ENCODE peak calls at places on chromosomes 7 and 10, in nine cellular contexts. A is SK-N-SH, L is HL-60, H is GM23338, E is HCT116, N is K562, W is HepG2, I is prostate gland, B is sigmoid colon. O is an unnamed sample.

GRCh38 chr7:47813614-47814260 is 134.5 kb downstream of the PKD1L1 start:
- DNase-seq in N (no peak), H (no peak), B (no peak), E (no peak), W (no peak), I (no peak), A (no peak), L (no peak), O (no peak)

GRCh38 chr10:122740640-122741039 is 41.0 kb upstream of the C10orf120 start:
- DNase-seq in L (no peak), E (no peak), H (no peak), A (no peak), W (no peak), B (no peak), I (no peak), N (no peak), O (no peak)

GRCh38 chr10:112471878-112472487 is 25.0 kb downstream of the VTI1A start:
- DNase-seq in E (peak; percentile 72), I (no peak), W (peak; percentile 52), L (peak; percentile 15), A (peak; percentile 48), B (no peak), N (peak; percentile 32), H (peak; percentile 71), O (no peak)

GRCh38 chr10:80416401-80417098 is 8.2 kb downstream of the PRXL2A start:
- DNase-seq in B (peak; percentile 94), A (no peak), N (no peak), E (no peak), L (no peak), H (no peak), I (peak; percentile 90), W (no peak), O (no peak)

GRCh38 chr10:79047875-79048638 is 20.7 kb upstream of the ZMIZ1 start:
- DNase-seq in B (peak; percentile 34), I (no peak), E (no peak), H (no peak), A (peak; percentile 91), W (no peak), L (no peak), N (peak; percentile 86), O (no peak)

GRCh38 chr10:61919646-61920215 is 18.2 kb downstream of the ARID5B start:
- DNase-seq in H (no peak), N (no peak), W (no peak), B (no peak), L (no peak), A (no peak), E (no peak), I (no peak), O (no peak)

GRCh38 chr7:143380264-143380645 is 890 bp upstream of the ZYX start:
- DNase-seq in W (peak; percentile 61), N (peak; percentile 91), A (peak; percentile 90), E (peak; percentile 61), H (peak; percentile 92), L (no peak), B (peak; percentile 94), I (peak; percentile 84), O (peak; percentile 70)

GRCh38 chr10:61000769-61001730 is 57.1 kb upstream of the RHOBTB1 start:
- DNase-seq in A (peak; percentile 92), E (no peak), H (peak; percentile 78), N (peak; percentile 77), L (no peak), I (peak; percentile 19), W (peak; percentile 71), B (peak; percentile 62), O (no peak)

GRCh38 chr7:100686201-100686821 is 7.7 kb downstream of the GIGYF1 start:
- DNase-seq in I (no peak), L (no peak), A (peak; percentile 41), W (no peak), B (no peak), E (no peak), H (no peak), N (no peak), O (no peak)

GRCh38 chr7:43469051-43469450 is 113.9 kb upstream of the STK17A start:
- DNase-seq in W (no peak), H (no peak), I (no peak), E (no peak), N (no peak), B (no peak), L (no peak), A (no peak), O (no peak)

GRCh38 chr7:44377681-44378421 is 52.5 kb upstream of the CAMK2B start:
- DNase-seq in I (no peak), N (no peak), W (no peak), A (peak; percentile 26), B (no peak), L (peak; percentile 26), H (no peak), E (no peak), O (no peak)

GRCh38 chr7:43138710-43139601 is 26.5 kb downstream of the HECW1 start:
- DNase-seq in E (no peak), A (no peak), L (no peak), W (no peak), H (peak; percentile 67), I (no peak), N (no peak), B (no peak), O (peak; percentile 26)

GRCh38 chr10:23293145-23293724 is 51.4 kb downstream of the C10orf67 start:
- DNase-seq in L (no peak), H (peak; percentile 92), I (no peak), N (peak; percentile 48), E (peak; percentile 33), B (no peak), W (peak; percentile 53), A (peak; percentile 70), O (no peak)

DNA sequence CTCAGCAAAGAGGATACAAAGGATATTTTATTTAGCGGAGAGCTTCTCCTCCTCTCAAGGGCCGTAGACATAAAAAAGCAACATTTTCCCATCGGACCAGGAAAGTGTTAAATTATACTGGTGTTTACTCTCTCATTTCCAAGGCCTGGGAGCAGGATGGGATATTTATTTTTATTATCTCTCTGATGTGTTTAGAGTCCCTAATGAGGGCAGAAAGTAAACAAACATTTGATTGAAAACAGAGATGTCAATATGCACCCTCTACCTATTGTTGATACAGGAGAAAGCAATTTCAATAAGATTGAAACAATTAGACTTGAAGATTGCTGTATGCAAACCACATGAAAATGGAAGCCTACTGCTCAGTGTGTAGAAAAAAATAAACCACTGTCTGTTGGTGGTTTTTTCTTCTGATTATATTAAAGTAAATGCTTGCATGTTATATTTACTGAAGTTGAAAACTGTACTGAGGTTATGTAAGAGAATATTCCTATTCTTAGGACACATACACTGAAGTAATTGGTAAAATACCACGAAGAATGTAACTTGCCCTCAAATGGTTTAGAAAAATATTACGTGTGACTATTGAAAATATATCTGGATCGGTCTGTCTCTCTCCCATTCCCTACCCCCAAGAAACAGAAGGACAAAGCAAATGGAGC is 59.3 kb downstream of the ATXN7L1 start:
- DNase-seq in I (no peak), W (no peak), E (no peak), B (no peak), L (no peak), N (no peak), A (no peak), H (no peak), O (no peak)
- H3K27ac ChIP-seq in I (no peak overlapping the region), W (no peak overlapping the region), E (no peak overlapping the region), B (no peak overlapping the region), L (no peak overlapping the region), N (no peak overlapping the region), A (no peak overlapping the region), H (no peak overlapping the region), O (peak overlapping the region; percentile 77)

DNA sequence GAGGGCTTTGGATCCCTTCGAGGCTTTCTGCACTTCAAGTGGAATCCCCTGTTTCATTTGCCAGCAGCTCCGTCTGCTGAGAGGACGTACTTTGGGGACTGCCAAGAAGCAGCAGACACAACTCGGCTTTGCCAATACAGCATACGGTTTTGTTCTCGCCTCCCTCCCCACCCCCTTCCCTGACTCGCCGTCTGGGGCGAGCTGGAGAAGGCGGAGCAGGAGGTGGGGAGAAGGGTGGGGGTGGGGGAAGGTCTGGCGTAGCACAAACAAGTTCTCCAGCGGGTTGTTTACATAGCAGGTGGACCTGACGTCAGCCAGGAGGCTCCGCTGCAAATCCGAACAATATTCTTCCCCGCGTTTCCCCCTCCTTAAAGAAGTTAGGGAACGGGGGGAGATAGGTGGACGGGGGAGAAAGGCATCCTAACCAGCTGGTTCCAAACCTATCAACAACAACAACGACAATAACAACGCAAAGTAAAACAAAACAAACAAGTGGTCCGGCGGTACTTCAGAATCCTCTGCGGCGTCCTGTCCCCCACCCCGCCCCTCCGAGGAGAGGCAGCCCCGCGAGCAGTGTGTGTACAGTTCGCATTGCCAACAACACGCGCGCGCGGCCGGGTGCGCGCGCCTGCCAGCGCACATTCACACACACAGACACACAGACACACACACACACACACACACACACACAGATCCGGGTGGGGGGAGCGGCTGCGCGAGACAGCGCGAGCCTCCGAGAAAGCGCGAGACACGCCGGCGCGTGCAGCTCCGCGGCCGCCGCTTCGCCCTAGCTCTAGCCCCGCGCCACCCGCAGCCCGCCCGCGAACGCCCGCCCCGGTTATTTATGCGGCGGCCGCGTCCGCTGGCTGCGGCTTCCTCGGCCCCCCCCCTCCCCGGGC is 167.0 kb upstream of the PPP1R3A start:
- DNase-seq in E (peak; percentile 64), I (peak; percentile 79), A (peak; percentile 58), N (no peak), W (no peak), H (peak; percentile 87), B (peak; percentile 96), L (no peak), O (no peak)
- TF ChIP-seq POLR2AphosphoS5 in E (peak; percentile 16), I (peak; percentile 84), A (no peak), N (no peak), W (no peak), H (no peak), B (peak; percentile 94), L (no peak), O (peak; percentile 90)

GRCh38 chr7:126449621-126450268 is 803.0 kb downstream of the GRM8 start:
- DNase-seq in B (no peak), I (no peak), L (no peak), H (no peak), W (no peak), E (no peak), N (no peak), A (no peak), O (no peak)

GRCh38 chr7:126447984-126448383 is 804.8 kb downstream of the GRM8 start:
- DNase-seq in L (no peak), B (no peak), I (no peak), H (no peak), E (no peak), N (no peak), A (no peak), W (no peak), O (no peak)

GRCh38 chr7:126445991-126446390 is 806.8 kb downstream of the GRM8 start:
- DNase-seq in E (no peak), I (no peak), N (no peak), L (no peak), W (no peak), B (no peak), H (no peak), A (no peak), O (no peak)

DNA sequence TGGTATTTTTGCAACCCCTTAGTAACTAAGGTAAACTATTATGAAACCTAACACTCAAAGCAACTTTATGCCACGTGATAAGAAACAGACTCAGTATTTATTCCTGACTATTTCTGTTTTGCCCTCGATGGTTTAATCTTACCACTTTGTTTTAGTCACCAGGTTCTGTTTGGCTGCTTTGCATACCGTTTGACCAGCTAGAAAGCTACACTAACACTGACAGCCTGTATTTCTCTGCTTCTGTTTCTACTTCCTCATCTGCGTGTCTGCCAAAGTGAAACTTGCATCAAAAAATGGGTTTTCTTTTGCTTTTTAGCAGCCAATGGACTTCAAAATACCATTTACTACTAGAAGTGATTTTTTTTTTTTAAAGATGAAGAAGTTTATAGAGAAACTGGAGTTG is 802.5 kb downstream of the GRM8 start:
- DNase-seq in H (no peak), L (no peak), W (no peak), N (no peak), A (no peak), B (no peak), E (no peak), I (no peak), O (no peak)
- H3K4me3 ChIP-seq in H (no peak overlapping the region), L (no peak overlapping the region), W (no peak overlapping the region), N (no peak overlapping the region), A (no peak overlapping the region), B (no peak overlapping the region), E (no peak overlapping the region), I (no peak overlapping the region), O (no peak overlapping the region)

GRCh38 chr10:98667081-98667480 is 220.3 kb upstream of the HPS1 start:
- DNase-seq in L (no peak), W (no peak), B (no peak), I (no peak), A (no peak), E (no peak), H (no peak), N (no peak), O (no peak)
- H3K27ac ChIP-seq in L (no peak overlapping the region), W (no peak overlapping the region), B (no peak overlapping the region), I (no peak overlapping the region), A (no peak overlapping the region), E (no peak overlapping the region), H (no peak overlapping the region), N (no peak overlapping the region), O (no peak overlapping the region)

O was measured in SK-N-MC.